ENCODE peak calls at places on chromosomes 12 and 14, in seven cellular contexts. G is HepG2, J is HCT116, X is K562, O is WTC11, Q is H1, D is GM12878. K is an unnamed sample.

GRCh38 chr14:80865565-80865964 is 76.0 kb downstream of the CEP128 start:
- DNase-seq in G (no peak), J (no peak), X (no peak), O (no peak), Q (no peak), D (no peak), K (no peak)

GRCh38 chr14:79951572-79951971 is 259.7 kb downstream of the DIO2 start:
- DNase-seq in G (no peak), J (no peak), X (no peak), O (no peak), Q (no peak), D (no peak), K (no peak)

GRCh38 chr14:70448633-70449032 is 3.3 kb upstream of the ADAM21 start:
- DNase-seq in G (peak), J (no peak), X (no peak), O (no peak), Q (no peak), D (no peak), K (no peak)

GRCh38 chr12:6432991-6433390 is 11.8 kb upstream of the CD27 start:
- DNase-seq in G (no peak), J (no peak), X (no peak), O (no peak), Q (no peak), D (no peak), K (no peak)

GRCh38 chr12:52566847-52567291 is 6.8 kb downstream of the KRT74 start:
- DNase-seq in G (no peak), J (no peak), X (peak), O (no peak), Q (no peak), D (no peak), K (no peak)

GRCh38 chr12:4720637-4720995 is 416 bp downstream of the GALNT8 start:
- DNase-seq in G (no peak), J (no peak), X (no peak), O (no peak), Q (peak), D (no peak), K (no peak)

GRCh38 chr14:96584199-96584906 is 82.2 kb downstream of the PAPOLA start:
- DNase-seq in G (peak), J (peak), X (peak), O (peak), Q (peak), D (no peak), K (peak)

GRCh38 chr14:25371053-25371452 is 321.1 kb upstream of the STXBP6 start:
- DNase-seq in G (no peak), J (no peak), X (no peak), O (no peak), Q (no peak), D (no peak), K (no peak)

GRCh38 chr12:8636581-8636980 is 23.9 kb upstream of the AICDA start:
- DNase-seq in G (no peak), J (no peak), X (no peak), O (no peak), Q (no peak), D (no peak), K (no peak)

GRCh38 chr12:132866251-132866828 is 21.1 kb downstream of the CHFR start:
- DNase-seq in G (peak), J (no peak), X (no peak), O (no peak), Q (no peak), D (no peak), K (no peak)

GRCh38 chr12:55906056-55906455 is 21.6 kb downstream of the PYM1 start:
- DNase-seq in G (no peak), J (no peak), X (no peak), O (no peak), Q (no peak), D (no peak), K (no peak)

GRCh38 chr12:106633451-106633823 is 50.6 kb downstream of the RFX4 start:
- DNase-seq in G (peak), J (no peak), X (no peak), O (no peak), Q (no peak), D (no peak), K (no peak)

GRCh38 chr14:86654558-86655184 is 1124.7 kb downstream of the FLRT2 start:
- DNase-seq in G (peak), J (peak), X (peak), O (peak), Q (no peak), D (no peak), K (peak)

GRCh38 chr12:62933871-62934798 is 815 bp downstream of the PPM1H start:
- DNase-seq in G (no peak), J (no peak), X (peak), O (peak), Q (no peak), D (no peak), K (peak)

GRCh38 chr14:64218344-64219240 is 75.6 kb downstream of the ESR2 start:
- DNase-seq in G (no peak), J (no peak), X (no peak), O (no peak), Q (no peak), D (no peak), K (no peak)

GRCh38 chr14:33589334-33589733 is 361.5 kb downstream of the EGLN3 start:
- DNase-seq in G (no peak), J (no peak), X (no peak), O (no peak), Q (no peak), D (no peak), K (no peak)

GRCh38 chr14:33940561-33941011 is 10.3 kb downstream of the EGLN3 start:
- DNase-seq in G (no peak), J (no peak), X (peak), O (no peak), Q (no peak), D (no peak), K (no peak)

GRCh38 chr14:58738876-58739275 is 101.1 kb downstream of the DACT1 start:
- DNase-seq in G (no peak), J (no peak), X (no peak), O (no peak), Q (no peak), D (no peak), K (no peak)

GRCh38 chr14:68249534-68250517 is 430.2 kb downstream of the RAD51B start:
- DNase-seq in G (no peak), J (peak), X (no peak), O (no peak), Q (no peak), D (no peak), K (no peak)

GRCh38 chr12:127888948-127889347 is 378.0 kb upstream of the TMEM132C start:
- DNase-seq in G (no peak), J (no peak), X (no peak), O (no peak), Q (no peak), D (no peak), K (no peak)

GRCh38 chr14:48937796-48938195 is 648.4 kb downstream of the RPS29 start:
- DNase-seq in G (no peak), J (no peak), X (no peak), O (no peak), Q (no peak), D (no peak), K (peak)

GRCh38 chr14:58151264-58151700 is 731 bp downstream of the ARMH4 start:
- DNase-seq in G (peak), J (no peak), X (no peak), O (peak), Q (no peak), D (no peak), K (peak)

GRCh38 chr12:6084969-6085450 is 39.5 kb downstream of the VWF start:
- DNase-seq in G (no peak), J (no peak), X (no peak), O (no peak), Q (no peak), D (no peak), K (no peak)

GRCh38 chr12:52870361-52871290 is 21.8 kb upstream of the KRT78 start:
- DNase-seq in G (peak), J (no peak), X (peak), O (peak), Q (no peak), D (no peak), K (peak)

GRCh38 chr14:71606575-71606974 is 325.7 kb upstream of the RGS6 start:
- DNase-seq in G (no peak), J (no peak), X (no peak), O (no peak), Q (no peak), D (no peak), K (no peak)

GRCh38 chr14:57755018-57755521 is 110.8 kb downstream of the SLC35F4 start:
- DNase-seq in G (no peak), J (no peak), X (no peak), O (peak), Q (no peak), D (no peak), K (no peak)

GRCh38 chr14:89146291-89146690 is 270.7 kb downstream of the FOXN3 start:
- DNase-seq in G (no peak), J (no peak), X (no peak), O (no peak), Q (no peak), D (no peak), K (no peak)

GRCh38 chr14:61355892-61356325 is 34.5 kb downstream of the PRKCH start:
- DNase-seq in G (peak), J (peak), X (no peak), O (peak), Q (peak), D (no peak), K (no peak)

GRCh38 chr12:7806863-7807487 is 17.8 kb downstream of the NANOG start:
- DNase-seq in G (peak), J (peak), X (peak), O (peak), Q (peak), D (peak), K (peak)

GRCh38 chr14:89855961-89856360 is 98.6 kb downstream of the EFCAB11 start:
- DNase-seq in G (no peak), J (no peak), X (no peak), O (no peak), Q (no peak), D (no peak), K (no peak)

GRCh38 chr14:50785506-50786063 is 45.4 kb downstream of the NIN start:
- DNase-seq in G (no peak), J (no peak), X (no peak), O (no peak), Q (no peak), D (no peak), K (no peak)

GRCh38 chr14:101350021-101350420 is 211.3 kb upstream of the DIO3 start:
- DNase-seq in G (no peak), J (no peak), X (no peak), O (no peak), Q (no peak), D (no peak), K (no peak)

GRCh38 chr14:61566537-61567225 is 128.6 kb upstream of the HIF1A start:
- DNase-seq in G (no peak), J (no peak), X (no peak), O (no peak), Q (no peak), D (no peak), K (no peak)

GRCh38 chr12:73225941-73226340 is 953.8 kb downstream of the TRHDE start:
- DNase-seq in G (no peak), J (no peak), X (no peak), O (no peak), Q (no peak), D (no peak), K (no peak)

GRCh38 chr12:101850199-101850598 is 19.4 kb upstream of the GNPTAB start:
- DNase-seq in G (no peak), J (no peak), X (no peak), O (no peak), Q (no peak), D (no peak), K (no peak)

GRCh38 chr12:77685112-77685511 is 145.6 kb upstream of the NAV3 start:
- DNase-seq in G (peak), J (peak), X (peak), O (peak), Q (no peak), D (peak), K (peak)

GRCh38 chr14:24817638-24818053 is 183.7 kb upstream of the GZMB start:
- DNase-seq in G (no peak), J (no peak), X (no peak), O (no peak), Q (no peak), D (no peak), K (peak)

GRCh38 chr12:65532162-65532561 is 253.7 kb downstream of the MSRB3 start:
- DNase-seq in G (no peak), J (no peak), X (no peak), O (no peak), Q (no peak), D (no peak), K (no peak)
- TF ChIP-seq SP1 in G (no peak), J (no peak), X (no peak), O (no peak), Q (no peak), D (no peak), K (no peak)

DNA sequence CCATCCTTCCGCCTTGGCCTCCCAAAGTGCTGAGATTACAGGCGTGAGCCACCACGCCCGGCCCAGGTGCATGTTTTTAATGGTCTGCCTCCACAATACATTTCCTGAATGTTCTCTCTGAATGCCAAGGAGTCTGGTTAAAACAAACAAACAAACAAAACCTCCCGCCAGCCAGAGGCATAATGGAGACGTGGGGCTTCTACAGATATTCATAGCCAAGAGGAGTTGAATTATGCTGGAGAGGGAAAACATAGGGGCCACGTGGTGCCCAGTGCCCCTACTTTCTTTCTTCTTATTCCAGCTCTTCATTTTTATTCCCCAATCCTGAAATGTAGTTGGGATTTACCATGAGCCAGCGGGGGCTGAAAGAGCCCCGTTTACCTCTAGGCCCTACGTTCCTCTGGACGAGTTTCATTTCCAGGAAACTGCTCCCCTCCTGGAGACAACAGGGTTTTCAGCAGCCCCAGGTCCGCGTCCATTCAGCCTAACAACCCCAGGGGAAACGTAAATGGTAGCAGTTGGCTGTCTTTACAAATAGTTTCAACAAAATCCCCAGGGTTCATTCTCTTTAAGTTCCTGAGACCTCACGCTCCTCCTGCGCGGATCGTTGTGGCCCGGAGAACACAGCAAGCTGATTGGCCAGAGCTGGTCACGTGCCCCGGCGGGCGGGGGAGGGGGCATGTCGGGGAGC is 108.5 kb upstream of the ESRRB start:
- DNase-seq in G (no peak), J (no peak), X (no peak), O (peak), Q (no peak), D (no peak), K (no peak)
- TF ChIP-seq SP1 in G (no peak), J (no peak), X (no peak), O (no peak), Q (no peak), D (no peak), K (no peak)

GRCh38 chr14:91419044-91419397 is 1.4 kb upstream of the CCDC88C start:
- DNase-seq in G (no peak), J (no peak), X (no peak), O (no peak), Q (no peak), D (no peak), K (no peak)

GRCh38 chr14:91417983-91418386 is 365 bp upstream of the CCDC88C start:
- DNase-seq in G (peak), J (peak), X (peak), O (peak), Q (no peak), D (no peak), K (peak)

GRCh38 chr14:91417134-91417982 is at the start of gene CCDC88C:
- DNase-seq in G (peak), J (peak), X (peak), O (peak), Q (no peak), D (no peak), K (peak)

GRCh38 chr14:91419451-91419850 is 1.8 kb upstream of the CCDC88C start:
- DNase-seq in G (no peak), J (no peak), X (no peak), O (no peak), Q (no peak), D (no peak), K (no peak)

DNA sequence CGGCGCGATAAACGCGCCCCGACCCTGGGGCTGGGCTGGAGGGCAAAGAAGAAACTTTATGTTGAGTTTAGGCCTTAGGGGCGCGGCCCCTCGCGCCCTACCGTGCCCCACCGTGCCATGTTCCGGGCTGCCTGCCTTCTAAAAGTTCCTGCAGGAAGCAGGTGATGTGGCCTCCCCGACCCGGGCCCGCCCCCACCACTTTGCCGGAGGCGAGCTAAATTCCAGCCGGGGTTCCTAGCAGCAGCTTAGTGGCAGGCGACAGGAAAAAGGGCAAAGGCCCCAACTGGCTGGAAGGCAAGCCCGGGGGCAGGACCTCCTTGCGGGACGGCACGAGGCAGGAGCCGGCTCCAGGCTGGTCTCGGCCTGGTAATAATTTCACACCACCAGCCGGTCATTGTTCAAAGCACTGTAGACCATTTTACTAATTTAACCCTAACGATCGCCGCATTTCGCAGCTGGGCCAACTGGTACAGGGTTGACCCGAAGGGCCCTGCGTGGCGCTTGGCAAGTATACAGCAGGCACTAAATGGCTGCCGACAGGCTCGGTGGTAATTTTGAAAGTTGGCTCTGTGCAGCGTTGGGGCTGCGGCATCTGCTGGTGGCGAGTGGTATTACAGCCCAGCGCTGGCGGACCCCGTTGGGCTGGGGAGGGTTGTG is 895 bp upstream of the CCDC88C start:
- DNase-seq in G (peak), J (peak), X (peak), O (peak), Q (peak), D (no peak), K (peak)
- TF ChIP-seq SP1 in G (no peak), J (no peak), X (peak), O (no peak), Q (no peak), D (no peak), K (no peak)

DNA sequence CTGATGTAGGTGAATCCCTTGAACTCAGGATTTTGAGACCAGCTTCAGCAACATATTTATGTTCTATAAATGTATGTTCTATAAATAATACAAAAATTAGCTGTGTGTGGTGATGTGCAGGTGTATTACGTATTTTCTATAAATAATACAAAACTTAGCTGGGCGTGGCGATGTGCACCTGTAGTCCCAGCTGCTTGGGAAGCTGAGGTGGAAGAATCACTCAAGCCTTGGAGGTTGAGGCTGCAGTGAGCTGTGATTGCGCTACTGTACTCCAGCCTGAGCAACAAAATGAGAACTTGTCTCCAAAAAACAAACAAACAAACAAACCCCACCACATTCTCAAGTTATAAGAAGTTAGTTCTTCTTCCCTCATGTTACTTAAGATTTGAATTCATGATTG is 39.5 kb downstream of the GABARAPL1 start:
- DNase-seq in G (no peak), J (no peak), X (no peak), O (no peak), Q (no peak), D (no peak), K (no peak)
- TF ChIP-seq SP1 in G (no peak), J (no peak), X (no peak), O (no peak), Q (no peak), D (no peak), K (no peak)

K was measured in HEK293T.